ENCODE peak calls at places on chromosomes 2 and 18, in eight cellular contexts. R is OCI-LY7, N is GM06990, G is kidney epithelial cell, J is osteocyte, B is adrenal gland, K is vagina, M is BE2C. I is an unnamed sample.

GRCh38 chr18:57214976-57215375 is 68.1 kb downstream of the BOD1L2 start:
- DNase-seq in R (no peak), N (no peak), G (no peak), J (no peak), B (no peak), K (no peak), M (no peak), I (no peak)

GRCh38 chr2:134443814-134444480 is 190.1 kb downstream of the MGAT5 start:
- DNase-seq in R (no peak), N (no peak), G (no peak), J (no peak), B (no peak), K (no peak), M (no peak), I (no peak)

GRCh38 chr2:160157861-160158813 is 41.9 kb downstream of the ITGB6 start:
- DNase-seq in R (no peak), N (no peak), G (no peak), J (no peak), B (no peak), K (no peak), M (peak; percentile 22), I (peak; percentile 70)

GRCh38 chr2:219124379-219125110 is 36.1 kb downstream of the NHEJ1 start:
- DNase-seq in R (no peak), N (no peak), G (no peak), J (no peak), B (peak; percentile 57), K (no peak), M (no peak), I (no peak)

GRCh38 chr2:183995632-183996031 is 602.7 kb upstream of the ZNF804A start:
- DNase-seq in R (no peak), N (no peak), G (peak; percentile 67), J (no peak), B (no peak), K (no peak), M (peak; percentile 14), I (peak; percentile 19)

GRCh38 chr2:199804831-199805230 is 46.2 kb downstream of the FTCDNL1 start:
- DNase-seq in R (no peak), N (no peak), G (no peak), J (no peak), B (no peak), K (no peak), M (no peak), I (no peak)

GRCh38 chr18:10798727-10799435 is 273.1 kb downstream of the NAPG start:
- DNase-seq in R (no peak), N (no peak), G (peak; percentile 14), J (no peak), B (no peak), K (no peak), M (no peak), I (peak; percentile 44)

GRCh38 chr2:105375001-105375561 is 23.8 kb downstream of the FHL2 start:
- DNase-seq in R (no peak), N (no peak), G (no peak), J (no peak), B (peak; percentile 66), K (no peak), M (no peak), I (no peak)

GRCh38 chr2:46297546-46298271 is 502 bp downstream of the EPAS1 start:
- DNase-seq in R (no peak), N (peak; percentile 50), G (no peak), J (no peak), B (peak; percentile 69), K (no peak), M (peak; percentile 32), I (no peak)

GRCh38 chr2:219496781-219497494 is 1.8 kb upstream of the GMPPA start:
- DNase-seq in R (no peak), N (no peak), G (no peak), J (no peak), B (no peak), K (no peak), M (no peak), I (no peak)

GRCh38 chr2:173866858-173867620 is 98.1 kb downstream of the SP3 start:
- DNase-seq in R (no peak), N (no peak), G (no peak), J (no peak), B (no peak), K (no peak), M (peak; percentile 40), I (no peak)

GRCh38 chr2:40123321-40123720 is 328.6 kb downstream of the SLC8A1 start:
- DNase-seq in R (no peak), N (no peak), G (no peak), J (no peak), B (no peak), K (no peak), M (no peak), I (no peak)

GRCh38 chr2:70094978-70095832 is 7.9 kb downstream of the PCBP1 start:
- DNase-seq in R (peak; percentile 94), N (peak; percentile 66), G (no peak), J (no peak), B (peak; percentile 85), K (no peak), M (no peak), I (no peak)

GRCh38 chr2:134146620-134147019 is 107.3 kb upstream of the MGAT5 start:
- DNase-seq in R (no peak), N (no peak), G (no peak), J (no peak), B (no peak), K (no peak), M (no peak), I (no peak)

GRCh38 chr2:191831410-191831994 is 15.4 kb downstream of the CAVIN2 start:
- DNase-seq in R (no peak), N (no peak), G (no peak), J (no peak), B (no peak), K (no peak), M (no peak), I (no peak)

GRCh38 chr2:8455236-8456148 is 226.4 kb upstream of the ID2 start:
- DNase-seq in R (no peak), N (no peak), G (no peak), J (no peak), B (no peak), K (no peak), M (no peak), I (no peak)

GRCh38 chr18:13614701-13615288 is 111.6 kb downstream of the FAM210A start:
- DNase-seq in R (peak; percentile 67), N (peak; percentile 68), G (no peak), J (peak; percentile 73), B (no peak), K (peak; percentile 84), M (no peak), I (no peak)

GRCh38 chr2:207489251-207489650 is 40.5 kb upstream of the CREB1 start:
- DNase-seq in R (no peak), N (no peak), G (no peak), J (no peak), B (no peak), K (peak; percentile 29), M (no peak), I (no peak)

GRCh38 chr18:21599585-21600525 is 649 bp downstream of the ESCO1 start:
- DNase-seq in R (peak; percentile 75), N (peak; percentile 33), G (no peak), J (peak; percentile 85), B (no peak), K (peak; percentile 88), M (peak; percentile 38), I (peak; percentile 14)

GRCh38 chr2:234745347-234745746 is 206.5 kb upstream of the SH3BP4 start:
- DNase-seq in R (no peak), N (no peak), G (no peak), J (no peak), B (no peak), K (no peak), M (peak; percentile 25), I (no peak)
- TF ChIP-seq CTCF in R (peak; percentile 32), N (no peak), G (peak; percentile 2), J (no peak), B (no peak), K (no peak), M (peak; percentile 51), I (peak; percentile 20)

DNA sequence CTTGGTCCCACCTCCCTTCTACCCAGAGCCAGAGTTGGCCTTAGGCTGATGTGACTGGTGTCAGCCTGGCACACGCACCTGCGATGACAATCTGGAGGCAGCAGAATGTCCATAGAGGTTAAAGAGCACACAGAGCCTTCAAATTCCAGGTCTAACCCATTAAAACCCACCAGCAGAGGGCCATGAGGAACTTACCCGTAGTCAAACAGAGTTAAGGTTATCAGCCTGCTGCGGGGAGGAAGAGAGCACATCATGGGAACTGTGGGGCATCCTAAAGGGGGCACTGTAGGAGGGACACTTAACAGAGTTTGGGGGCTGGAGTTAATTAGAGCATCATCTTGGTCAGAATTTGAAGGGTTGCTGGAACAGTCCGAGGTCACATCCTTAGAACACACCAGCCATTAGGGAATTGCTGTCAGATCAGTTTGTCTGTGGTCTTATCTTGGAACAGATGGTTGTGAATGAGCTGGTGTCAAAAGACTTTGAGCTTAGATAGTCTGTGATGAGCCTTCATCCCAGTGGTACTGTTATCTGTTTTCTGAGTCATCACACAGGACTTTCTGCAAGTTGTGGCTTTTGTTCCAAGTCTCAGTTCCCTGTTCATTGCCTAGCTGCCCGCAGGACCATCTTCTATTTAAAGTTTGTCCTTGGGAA is 248.6 kb downstream of the LOXHD1 start:
- DNase-seq in R (peak; percentile 5), N (no peak), G (no peak), J (no peak), B (no peak), K (no peak), M (no peak), I (no peak)
- TF ChIP-seq CTCF in R (peak; percentile 40), N (peak; percentile 40), G (no peak), J (peak; percentile 16), B (no peak), K (no peak), M (peak; percentile 38), I (no peak)

DNA sequence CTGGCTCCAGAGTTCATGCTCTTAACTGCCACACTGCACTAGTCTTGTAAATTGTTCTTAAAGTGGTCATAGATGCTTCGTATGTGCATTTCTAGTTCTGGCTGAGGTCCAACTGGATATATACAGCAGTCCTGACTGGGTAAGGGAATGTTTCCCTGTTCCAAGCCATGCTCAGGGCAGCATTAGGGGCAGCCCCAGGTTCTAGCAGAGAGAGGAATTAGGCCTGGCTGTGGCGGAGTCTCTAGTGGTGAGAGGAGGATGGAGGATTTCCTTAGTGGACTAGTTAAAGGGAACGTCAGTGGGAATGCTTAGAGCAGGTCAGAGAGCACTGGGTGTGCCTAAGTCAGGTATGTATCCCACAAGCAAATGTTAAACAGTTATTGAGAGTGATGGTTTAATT is 28.0 kb downstream of the UBE2E3 start:
- DNase-seq in R (no peak), N (no peak), G (no peak), J (no peak), B (no peak), K (no peak), M (no peak), I (no peak)
- TF ChIP-seq CTCF in R (no peak), N (no peak), G (no peak), J (no peak), B (no peak), K (no peak), M (no peak), I (no peak)

GRCh38 chr2:117537030-117537429 is 277.5 kb upstream of the DDX18 start:
- DNase-seq in R (no peak), N (no peak), G (no peak), J (no peak), B (no peak), K (no peak), M (no peak), I (no peak)

DNA sequence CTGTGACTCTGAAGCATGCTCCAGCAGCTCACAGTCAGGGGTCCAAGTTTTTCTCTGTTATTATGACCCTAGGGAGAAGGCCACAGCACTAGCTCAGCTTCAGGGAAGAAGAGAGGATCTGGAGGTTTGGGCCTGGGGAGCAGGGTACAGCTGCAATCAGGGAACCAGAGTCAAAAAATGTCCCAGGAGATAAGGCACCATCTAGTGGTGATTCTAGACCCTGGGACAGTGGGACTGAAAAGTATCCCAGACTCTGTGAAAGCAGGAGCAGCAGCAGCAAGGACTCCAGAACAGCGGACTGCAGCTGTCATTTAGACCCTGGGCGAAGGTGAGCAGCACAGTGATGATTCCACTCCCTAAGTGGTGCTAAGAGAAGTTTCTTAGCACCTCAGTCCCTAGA is 278.4 kb upstream of the DDX18 start:
- DNase-seq in R (peak; percentile 3), N (no peak), G (no peak), J (no peak), B (no peak), K (no peak), M (peak; percentile 10), I (no peak)
- TF ChIP-seq CTCF in R (peak; percentile 65), N (peak; percentile 31), G (peak; percentile 61), J (no peak), B (peak; percentile 17), K (no peak), M (peak; percentile 62), I (peak; percentile 74)